ENCODE peak calls at places on chromosome 20, in four cellular contexts. W, Y, M and V are unnamed samples.

GRCh38 chr20:47854687-47855212 is 69.5 kb upstream of the SULF2 start:
- DNase-seq in W (no peak), Y (no peak), M (peak; percentile 64), V (no peak)

GRCh38 chr20:12466915-12467314 is 541.9 kb upstream of the SPTLC3 start:
- DNase-seq in W (no peak), Y (no peak), M (peak; percentile 53), V (no peak)

GRCh38 chr20:54000914-54001313 is 69.5 kb downstream of the BCAS1 start:
- DNase-seq in W (no peak), Y (no peak), M (no peak), V (no peak)

GRCh38 chr20:10769700-10770099 is 95.9 kb upstream of the JAG1 start:
- DNase-seq in W (no peak), Y (no peak), M (no peak), V (no peak)

GRCh38 chr20:32961956-32962517 is 42.2 kb downstream of the SUN5 start:
- DNase-seq in W (no peak), Y (peak; percentile 21), M (no peak), V (no peak)

GRCh38 chr20:58557713-58558335 is 42.6 kb upstream of the APCDD1L start:
- DNase-seq in W (no peak), Y (no peak), M (no peak), V (no peak)

GRCh38 chr20:43942661-43943285 is 28.1 kb downstream of the TOX2 start:
- DNase-seq in W (no peak), Y (no peak), M (peak; percentile 63), V (no peak)

GRCh38 chr20:49112596-49113274 is 66.6 kb downstream of the CSE1L start:
- DNase-seq in W (no peak), Y (no peak), M (no peak), V (no peak)

GRCh38 chr20:44442298-44443070 is 33.2 kb upstream of the TTPAL start:
- DNase-seq in W (no peak), Y (no peak), M (no peak), V (no peak)

GRCh38 chr20:22617160-22617559 is 32.8 kb upstream of the FOXA2 start:
- DNase-seq in W (no peak), Y (no peak), M (no peak), V (no peak)

GRCh38 chr20:58708246-58708931 is 15.8 kb downstream of the NPEPL1 start:
- DNase-seq in W (no peak), Y (peak; percentile 32), M (no peak), V (no peak)

GRCh38 chr20:7499201-7499600 is 441.1 kb downstream of the HAO1 start:
- DNase-seq in W (no peak), Y (no peak), M (no peak), V (no peak)

GRCh38 chr20:53216856-53217576 is 244.9 kb downstream of the TSHZ2 start:
- DNase-seq in W (peak; percentile 69), Y (peak; percentile 64), M (peak; percentile 59), V (peak; percentile 6)

GRCh38 chr20:56443654-56444540 is 24.5 kb upstream of the RTF2 start:
- DNase-seq in W (no peak), Y (no peak), M (no peak), V (no peak)

GRCh38 chr20:3805594-3806264 is 9.6 kb downstream of the CDC25B start:
- DNase-seq in W (no peak), Y (no peak), M (no peak), V (no peak)

GRCh38 chr20:35302421-35303335 is 10.5 kb upstream of the FAM83C start:
- DNase-seq in W (no peak), Y (no peak), M (no peak), V (no peak)

GRCh38 chr20:59191036-59191755 is 27.6 kb downstream of the ZNF831 start:
- DNase-seq in W (no peak), Y (peak; percentile 13), M (no peak), V (no peak)

GRCh38 chr20:23445596-23446217 is 6.2 kb downstream of the CSTL1 start:
- DNase-seq in W (no peak), Y (no peak), M (no peak), V (no peak)

GRCh38 chr20:59207742-59208357 is 44.2 kb downstream of the ZNF831 start:
- DNase-seq in W (peak; percentile 72), Y (peak; percentile 28), M (peak; percentile 76), V (peak; percentile 88)

GRCh38 chr20:24149881-24150307 is 161.3 kb upstream of the GGTLC1 start:
- DNase-seq in W (no peak), Y (peak; percentile 50), M (no peak), V (no peak)

GRCh38 chr20:11457476-11457875 is 460.2 kb upstream of the BTBD3 start:
- DNase-seq in W (no peak), Y (no peak), M (no peak), V (no peak)

GRCh38 chr20:50635676-50636600 is 55.4 kb downstream of the RIPOR3 start:
- DNase-seq in W (no peak), Y (peak; percentile 66), M (peak; percentile 68), V (peak; percentile 5)

GRCh38 chr20:41476013-41476441 is 109.4 kb upstream of the EMILIN3 start:
- DNase-seq in W (no peak), Y (no peak), M (no peak), V (peak; percentile 37)

GRCh38 chr20:34369265-34369664 is 6.2 kb downstream of the ITCH start:
- DNase-seq in W (no peak), Y (no peak), M (no peak), V (no peak)

GRCh38 chr20:58246346-58246745 is 17.9 kb upstream of the ANKRD60 start:
- DNase-seq in W (no peak), Y (no peak), M (no peak), V (no peak)

GRCh38 chr20:23152308-23152892 is 66.3 kb upstream of the CD93 start:
- DNase-seq in W (no peak), Y (peak; percentile 92), M (no peak), V (no peak)

GRCh38 chr20:4488407-4489339 is 233.0 kb upstream of the PRND start:
- DNase-seq in W (no peak), Y (no peak), M (no peak), V (no peak)